ENCODE peak calls at places on chromosomes 12 and 14, in ten cellular contexts. D, V, K, L, Q, W, M, A, S and Y are unnamed samples. For H3K9me3, the result is how much of the 10 kb centered on the place peaks cover.

GRCh38 chr12:114625294-114625851 is 58.6 kb downstream of the TBX3 start:
- DNase-seq in Q (peak), M (peak), W (peak), L (peak), V (peak), D (peak), K (peak), S (peak), A (peak), Y (peak)

GRCh38 chr14:82915381-82915780 is 1381.7 kb upstream of the SEL1L start:
- DNase-seq in A (no peak), D (no peak), V (no peak), W (no peak), S (no peak), M (no peak), L (no peak), K (no peak), Q (no peak), Y (no peak)

GRCh38 chr12:1277905-1278304 is 286.9 kb downstream of the ERC1 start:
- DNase-seq in L (no peak), S (no peak), Q (no peak), V (peak), M (no peak), D (no peak), W (no peak), A (no peak), K (no peak), Y (no peak)

GRCh38 chr12:68641138-68641537 is 30.4 kb downstream of the RAP1B start:
- DNase-seq in M (no peak), Q (no peak), S (no peak), K (no peak), W (no peak), D (no peak), A (no peak), V (no peak), L (no peak), Y (no peak)

GRCh38 chr12:121239335-121239678 is 29.4 kb downstream of the P2RX4 start:
- DNase-seq in A (no peak), V (no peak), S (no peak), W (no peak), Q (no peak), L (no peak), D (no peak), K (no peak), M (no peak), Y (no peak)

GRCh38 chr12:30779578-30779977 is 24.8 kb upstream of the CAPRIN2 start:
- DNase-seq in W (no peak), A (no peak), M (no peak), V (no peak), L (no peak), Q (no peak), S (no peak), K (no peak), D (no peak), Y (no peak)

GRCh38 chr12:93785262-93786010 is 108.3 kb downstream of the CRADD start:
- DNase-seq in M (peak), V (peak), A (peak), S (peak), K (no peak), D (peak), L (peak), W (peak), Q (peak), Y (peak)

GRCh38 chr14:70563869-70564268 is 29.1 kb upstream of the ADAM20 start:
- DNase-seq in L (no peak), D (no peak), Q (no peak), K (no peak), M (no peak), A (no peak), V (no peak), W (no peak), S (no peak), Y (no peak)

GRCh38 chr14:59407246-59407615 is 57.9 kb downstream of the GPR135 start:
- DNase-seq in A (peak), S (no peak), L (peak), M (peak), D (no peak), K (no peak), W (no peak), V (peak), Q (peak), Y (no peak)

GRCh38 chr14:85575617-85575898 is 45.6 kb downstream of the FLRT2 start:
- DNase-seq in K (no peak), L (no peak), S (no peak), Q (no peak), M (no peak), V (no peak), D (no peak), A (no peak), W (no peak), Y (no peak)

GRCh38 chr14:85577542-85578140 is 47.7 kb downstream of the FLRT2 start:
- DNase-seq in V (no peak), K (no peak), Q (no peak), L (no peak), D (no peak), S (no peak), W (no peak), A (no peak), M (no peak), Y (no peak)

GRCh38 chr14:85576848-85577541 is 47.1 kb downstream of the FLRT2 start:
- DNase-seq in S (no peak), M (peak), V (no peak), D (no peak), Q (peak), A (no peak), K (no peak), W (no peak), L (peak), Y (no peak)

GRCh38 chr14:85574849-85575616 is 45.1 kb downstream of the FLRT2 start:
- DNase-seq in Q (no peak), M (no peak), V (no peak), D (no peak), K (no peak), A (no peak), S (no peak), L (no peak), W (no peak), Y (no peak)

GRCh38 chr14:85576161-85576560 is 46.2 kb downstream of the FLRT2 start:
- DNase-seq in V (no peak), Q (peak), S (no peak), L (peak), K (no peak), A (no peak), D (no peak), W (no peak), M (peak), Y (no peak)
- H3K9ac ChIP-seq in V (no peak), Q (no peak), S (no peak), L (peak), K (no peak), A (no peak), D (no peak), W (no peak), M (no peak), Y (no peak)

GRCh38 chr12:125797421-125798175 is 732.4 kb downstream of the AACS start:
- DNase-seq in A (no peak), L (no peak), Q (no peak), M (peak), D (no peak), V (no peak), W (no peak), K (no peak), S (no peak), Y (no peak)

DNA sequence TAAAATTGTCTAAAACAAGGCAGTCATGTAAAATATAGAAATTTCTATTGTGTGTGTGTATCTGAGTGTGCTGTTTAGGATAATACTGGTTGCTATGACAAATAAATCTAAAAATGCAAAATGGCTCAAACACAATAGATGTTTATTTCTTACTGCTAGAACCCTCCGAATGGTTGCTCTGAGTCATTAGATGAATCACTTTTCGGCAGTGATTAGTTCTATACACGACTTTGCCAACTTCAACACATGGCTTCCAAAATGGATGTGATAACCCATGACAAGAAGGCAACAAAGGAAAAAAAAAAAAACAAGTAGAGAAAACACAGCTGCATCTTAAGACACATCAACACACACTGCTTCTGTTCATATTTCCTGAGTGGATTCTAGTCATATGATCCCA is 729.2 kb downstream of the AACS start:
- DNase-seq in M (no peak), L (no peak), K (no peak), V (no peak), A (no peak), S (no peak), Q (no peak), D (no peak), W (no peak), Y (no peak)
- H3K9me3 ChIP-seq in M (under half), L (under half), K (under half), V (under half), A (under half), S (under half), Q (under half), D (under half), W (under half), Y (under half)

GRCh38 chr12:9864913-9865675 is 4.1 kb downstream of the CLEC2B start:
- DNase-seq in D (no peak), Q (no peak), L (no peak), S (no peak), V (no peak), K (no peak), A (no peak), M (no peak), W (peak), Y (no peak)
- H3K4me3 ChIP-seq in D (no peak), Q (no peak), L (peak), S (no peak), V (no peak), K (peak), A (no peak), M (peak), W (no peak), Y (peak)

GRCh38 chr12:57590536-57590891 is 478 bp upstream of the PIP4K2C start:
- DNase-seq in M (no peak), V (no peak), S (no peak), A (no peak), K (no peak), L (no peak), W (peak), Q (no peak), D (no peak), Y (no peak)
- H3K9ac ChIP-seq in M (no peak), V (peak), S (peak), A (no peak), K (peak), L (peak), W (peak), Q (peak), D (no peak), Y (peak)

GRCh38 chr12:54071942-54072341 is 18.3 kb downstream of the HOXC4 start:
- DNase-seq in K (no peak), M (no peak), L (no peak), S (no peak), W (no peak), V (no peak), Q (no peak), D (no peak), A (no peak), Y (no peak)

GRCh38 chr12:54075974-54076373 is 22.3 kb downstream of the HOXC4 start:
- DNase-seq in K (no peak), S (no peak), D (no peak), Q (no peak), M (no peak), V (no peak), L (no peak), A (no peak), W (no peak), Y (no peak)

GRCh38 chr12:54075431-54075830 is 21.8 kb downstream of the HOXC4 start:
- DNase-seq in V (no peak), D (no peak), Q (no peak), S (no peak), L (no peak), A (no peak), W (no peak), M (no peak), K (no peak), Y (no peak)

GRCh38 chr12:54068423-54069070 is 14.9 kb downstream of the HOXC4 start:
- DNase-seq in L (peak), D (no peak), S (no peak), A (no peak), M (no peak), K (no peak), V (no peak), W (no peak), Q (no peak), Y (no peak)

GRCh38 chr12:54074308-54074707 is 20.7 kb downstream of the HOXC4 start:
- DNase-seq in A (no peak), Q (no peak), L (no peak), V (no peak), M (no peak), S (no peak), D (no peak), K (no peak), W (no peak), Y (no peak)
- H3K9me3 ChIP-seq in A (under half), Q (under half), L (under half), V (under half), M (under half), S (under half), D (under half), K (under half), W (under half), Y (under half)